ENCODE peak calls at places on chromosomes 5 and 9, in four cellular contexts. Z, X, D and T are unnamed samples.

GRCh38 chr5:179488464-179488863 is 61.9 kb upstream of the RUFY1 start:
- DNase-seq in D (no peak), Z (no peak), X (no peak), T (no peak)

GRCh38 chr5:145936401-145937131 is at the start of gene SH3RF2:
- DNase-seq in Z (no peak), X (no peak), D (peak), T (peak)

GRCh38 chr5:124941051-124942049 is 194.9 kb upstream of the ZNF608 start:
- DNase-seq in D (no peak), X (no peak), Z (no peak), T (no peak)

GRCh38 chr5:54895816-54896341 is 89.5 kb downstream of the ESM1 start:
- DNase-seq in D (peak), Z (no peak), X (no peak), T (no peak)

GRCh38 chr9:112041536-112042243 is 133.4 kb downstream of the SUSD1 start:
- DNase-seq in D (peak), X (no peak), Z (no peak), T (peak)

GRCh38 chr5:57231607-57232006 is 57.7 kb downstream of the GPBP1 start:
- DNase-seq in D (no peak), X (no peak), Z (no peak), T (no peak)

GRCh38 chr5:36576721-36577120 is 29.7 kb upstream of the SLC1A3 start:
- DNase-seq in Z (no peak), D (no peak), X (no peak), T (no peak)

GRCh38 chr5:97089149-97089801 is 53.1 kb downstream of the LIX1 start:
- DNase-seq in X (no peak), D (no peak), Z (no peak), T (no peak)

GRCh38 chr5:154179846-154180710 is 10.5 kb upstream of the GALNT10 start:
- DNase-seq in Z (no peak), D (peak), X (no peak), T (no peak)

GRCh38 chr9:78031271-78031825 is at the start of gene GNAQ:
- DNase-seq in D (peak), Z (peak), X (peak), T (no peak)

GRCh38 chr9:82490019-82490499 is 501.5 kb downstream of the SPATA31D1 start:
- DNase-seq in D (no peak), X (no peak), Z (no peak), T (peak)

GRCh38 chr5:121967187-121967586 is 5.4 kb downstream of the SRFBP1 start:
- DNase-seq in D (no peak), Z (no peak), X (no peak), T (no peak)

GRCh38 chr5:157511656-157512644 is 51.9 kb downstream of the NIPAL4 start:
- DNase-seq in X (no peak), Z (no peak), D (peak), T (peak)

GRCh38 chr9:136679431-136679941 is 7.8 kb downstream of the AGPAT2 start:
- DNase-seq in Z (no peak), D (no peak), X (no peak), T (no peak)

GRCh38 chr5:40333459-40334241 is 346.1 kb upstream of the PTGER4 start:
- DNase-seq in D (no peak), X (no peak), Z (no peak), T (peak)

GRCh38 chr5:36502608-36503007 is 103.8 kb upstream of the SLC1A3 start:
- DNase-seq in D (no peak), Z (no peak), X (no peak), T (peak)

GRCh38 chr5:40622463-40623252 is 57.1 kb upstream of the PTGER4 start:
- DNase-seq in X (no peak), D (no peak), Z (no peak), T (no peak)

GRCh38 chr9:136665111-136665703 is 2.5 kb downstream of the EGFL7 start:
- DNase-seq in X (no peak), Z (no peak), D (peak), T (no peak)

GRCh38 chr9:130351343-130351742 is 85.8 kb downstream of the HMCN2 start:
- DNase-seq in Z (no peak), D (no peak), X (no peak), T (no peak)

GRCh38 chr9:122860319-122861142 is 32.1 kb upstream of the PDCL start:
- DNase-seq in Z (no peak), X (no peak), D (no peak), T (no peak)